ENCODE peak calls at places on chromosomes 7 and 10, in seven cellular contexts. Y is amygdala; E is NCI-H2081 treated with DMSO at 0.1 percent for 48 hours; F is NCI-H1930; I is activated naive CD4-positive, alpha-beta T cell treated with anti-CD3 and anti-CD28 coated beads, Interleukin-2, amount 10 ng/mL, durations not matched to agents 7 days and 5 days; C is iris pigment epithelial cell; V is IMR-90. Q is an unnamed sample.
A peak's percentile ranks its signal among the peaks of the same experiment; 100 is the strongest.

GRCh38 chr7:129800901-129801300 is 151.9 kb downstream of the UBE2H start:
- DNase-seq in V (no peak), I (no peak), C (no peak), E (no peak), F (no peak), Y (no peak), Q (no peak)

GRCh38 chr10:125113661-125114388 is 46.5 kb downstream of the CTBP2 start:
- DNase-seq in C (peak; percentile 75), I (no peak), E (no peak), V (no peak), Y (no peak), F (no peak), Q (no peak)

GRCh38 chr10:100725041-100725440 is 20.3 kb upstream of the PAX2 start:
- DNase-seq in Y (no peak), E (no peak), F (no peak), I (no peak), C (no peak), V (peak; percentile 70), Q (peak; percentile 29)

GRCh38 chr10:28535846-28536245 is 2.9 kb downstream of the WAC start:
- DNase-seq in V (no peak), Y (no peak), E (no peak), F (no peak), C (no peak), I (no peak), Q (no peak)

GRCh38 chr7:86411804-86412203 is 231.9 kb upstream of the GRM3 start:
- DNase-seq in V (no peak), I (no peak), C (no peak), F (no peak), E (no peak), Y (no peak), Q (no peak)

GRCh38 chr10:85832988-85833387 is 533.6 kb downstream of the GRID1 start:
- DNase-seq in V (no peak), I (no peak), E (no peak), Y (no peak), F (no peak), C (no peak), Q (no peak)

GRCh38 chr7:42338231-42339222 is 101.5 kb upstream of the GLI3 start:
- DNase-seq in F (no peak), I (no peak), C (peak; percentile 46), E (no peak), V (peak; percentile 33), Y (no peak), Q (no peak)

GRCh38 chr10:126373137-126373536 is 15.1 kb downstream of the ADAM12 start:
- DNase-seq in V (peak; percentile 50), E (no peak), Y (no peak), I (no peak), C (no peak), F (no peak), Q (no peak)

GRCh38 chr10:73991846-73992245 is 6.1 kb upstream of the VCL start:
- DNase-seq in I (peak; percentile 92), F (no peak), Y (no peak), E (no peak), V (no peak), C (no peak), Q (peak; percentile 35)

Q was measured in tibial artery.